ENCODE peak calls at places on chromosomes 4 and X, in six cellular contexts. One of them, this sample, is unnamed.
A peak's percentile ranks its signal among the peaks of the same experiment; 100 is the strongest.

GRCh38 chrX:130174051-130174704 is 2.4 kb downstream of the RAB33A start:
- DNase-seq in A549: no peak
- DNase-seq in upper lobe of right lung: no peak
- DNase-seq in right lobe of liver: peak; percentile 55
- DNase-seq in lower leg skin: peak; percentile 60
- DNase-seq in GM12864: no peak
- DNase-seq in this sample: peak; percentile 90

GRCh38 chrX:111869639-111870034 is 6.3 kb upstream of the TRPC5OS start:
- DNase-seq in A549: peak; percentile 57
- DNase-seq in upper lobe of right lung: no peak
- DNase-seq in right lobe of liver: peak; percentile 43
- DNase-seq in lower leg skin: no peak
- DNase-seq in GM12864: peak; percentile 12
- DNase-seq in this sample: peak; percentile 41

GRCh38 chr4:158461336-158461735 is 60.3 kb upstream of the RXFP1 start:
- DNase-seq in A549: no peak
- DNase-seq in upper lobe of right lung: no peak
- DNase-seq in right lobe of liver: no peak
- DNase-seq in lower leg skin: no peak
- DNase-seq in GM12864: no peak
- DNase-seq in this sample: peak; percentile 19

GRCh38 chr4:151238477-151238876 is 38.5 kb upstream of the PRSS48 start:
- DNase-seq in A549: peak; percentile 5
- DNase-seq in upper lobe of right lung: no peak
- DNase-seq in right lobe of liver: no peak
- DNase-seq in lower leg skin: no peak
- DNase-seq in GM12864: no peak
- DNase-seq in this sample: no peak

GRCh38 chrX:9955506-9955905 is 11.7 kb upstream of the CLDN34 start:
- DNase-seq in A549: no peak
- DNase-seq in upper lobe of right lung: no peak
- DNase-seq in right lobe of liver: no peak
- DNase-seq in lower leg skin: no peak
- DNase-seq in GM12864: no peak
- DNase-seq in this sample: peak; percentile 51

GRCh38 chr4:39469429-39470077 is 10.7 kb downstream of the LIAS start:
- DNase-seq in A549: peak; percentile 90
- DNase-seq in upper lobe of right lung: no peak
- DNase-seq in right lobe of liver: peak; percentile 66
- DNase-seq in lower leg skin: no peak
- DNase-seq in GM12864: peak; percentile 65
- DNase-seq in this sample: peak; percentile 87

GRCh38 chr4:159250751-159251325 is 148.0 kb downstream of the RAPGEF2 start:
- DNase-seq in A549: no peak
- DNase-seq in upper lobe of right lung: no peak
- DNase-seq in right lobe of liver: no peak
- DNase-seq in lower leg skin: no peak
- DNase-seq in GM12864: no peak
- DNase-seq in this sample: no peak

GRCh38 chrX:123869488-123869887 is 9.6 kb downstream of the XIAP start:
- DNase-seq in A549: peak; percentile 15
- DNase-seq in upper lobe of right lung: no peak
- DNase-seq in right lobe of liver: no peak
- DNase-seq in lower leg skin: no peak
- DNase-seq in GM12864: no peak
- DNase-seq in this sample: peak; percentile 20

GRCh38 chr4:1723131-1723801 is 1.9 kb downstream of the TACC3 start:
- DNase-seq in A549: no peak
- DNase-seq in upper lobe of right lung: no peak
- DNase-seq in right lobe of liver: no peak
- DNase-seq in lower leg skin: no peak
- DNase-seq in GM12864: no peak
- DNase-seq in this sample: no peak

GRCh38 chrX:125203379-125203736 is 116.3 kb upstream of the TEX13C start:
- DNase-seq in A549: no peak
- DNase-seq in upper lobe of right lung: peak; percentile 54
- DNase-seq in right lobe of liver: no peak
- DNase-seq in lower leg skin: peak; percentile 13
- DNase-seq in GM12864: no peak
- DNase-seq in this sample: no peak

GRCh38 chr4:81052119-81053068 is 21.9 kb downstream of the BMP3 start:
- DNase-seq in A549: peak; percentile 45
- DNase-seq in upper lobe of right lung: peak; percentile 66
- DNase-seq in right lobe of liver: peak; percentile 78
- DNase-seq in lower leg skin: no peak
- DNase-seq in GM12864: peak; percentile 88
- DNase-seq in this sample: peak; percentile 53

GRCh38 chr4:142035556-142035955 is 399.2 kb downstream of the IL15 start:
- DNase-seq in A549: no peak
- DNase-seq in upper lobe of right lung: no peak
- DNase-seq in right lobe of liver: no peak
- DNase-seq in lower leg skin: no peak
- DNase-seq in GM12864: no peak
- DNase-seq in this sample: no peak

GRCh38 chrX:134026732-134027311 is 41.4 kb upstream of the GPC3 start:
- DNase-seq in A549: peak; percentile 40
- DNase-seq in upper lobe of right lung: no peak
- DNase-seq in right lobe of liver: peak; percentile 46
- DNase-seq in lower leg skin: peak; percentile 31
- DNase-seq in GM12864: peak; percentile 1
- DNase-seq in this sample: peak; percentile 28

GRCh38 chrX:37796805-37797204 is 16.9 kb downstream of the CYBB start:
- DNase-seq in A549: no peak
- DNase-seq in upper lobe of right lung: no peak
- DNase-seq in right lobe of liver: no peak
- DNase-seq in lower leg skin: no peak
- DNase-seq in GM12864: no peak
- DNase-seq in this sample: no peak

GRCh38 chr4:87010192-87010591 is 75.4 kb downstream of the AFF1 start:
- DNase-seq in A549: no peak
- DNase-seq in upper lobe of right lung: no peak
- DNase-seq in right lobe of liver: no peak
- DNase-seq in lower leg skin: no peak
- DNase-seq in GM12864: no peak
- DNase-seq in this sample: no peak

GRCh38 chr4:8771666-8772065 is 100.0 kb downstream of the HMX1 start:
- DNase-seq in A549: no peak
- DNase-seq in upper lobe of right lung: peak; percentile 25
- DNase-seq in right lobe of liver: no peak
- DNase-seq in lower leg skin: no peak
- DNase-seq in GM12864: no peak
- DNase-seq in this sample: no peak

GRCh38 chr4:102620697-102621497 is 119.7 kb downstream of the NFKB1 start:
- DNase-seq in A549: peak; percentile 82
- DNase-seq in upper lobe of right lung: no peak
- DNase-seq in right lobe of liver: peak; percentile 60
- DNase-seq in lower leg skin: no peak
- DNase-seq in GM12864: no peak
- DNase-seq in this sample: peak; percentile 71

GRCh38 chr4:2940267-2941137 is 22.7 kb downstream of the NOP14 start:
- DNase-seq in A549: no peak
- DNase-seq in upper lobe of right lung: no peak
- DNase-seq in right lobe of liver: peak; percentile 39
- DNase-seq in lower leg skin: no peak
- DNase-seq in GM12864: no peak
- DNase-seq in this sample: no peak

GRCh38 chr4:113837397-113837796 is 75.9 kb upstream of the CAMK2D start:
- DNase-seq in A549: peak; percentile 43
- DNase-seq in upper lobe of right lung: no peak
- DNase-seq in right lobe of liver: no peak
- DNase-seq in lower leg skin: no peak
- DNase-seq in GM12864: peak; percentile 90
- DNase-seq in this sample: peak; percentile 90

GRCh38 chr4:77699731-77700210 is 94.2 kb downstream of the CXCL13 start:
- DNase-seq in A549: peak; percentile 47
- DNase-seq in upper lobe of right lung: no peak
- DNase-seq in right lobe of liver: no peak
- DNase-seq in lower leg skin: no peak
- DNase-seq in GM12864: no peak
- DNase-seq in this sample: peak; percentile 93

GRCh38 chrX:103585421-103586313 is at the start of gene TCEAL4:
- DNase-seq in A549: peak; percentile 51
- DNase-seq in upper lobe of right lung: peak; percentile 84
- DNase-seq in right lobe of liver: peak; percentile 81
- DNase-seq in lower leg skin: peak; percentile 45
- DNase-seq in GM12864: no peak
- DNase-seq in this sample: peak; percentile 23

GRCh38 chrX:124506031-124506430 is 159.7 kb downstream of the SH2D1A start:
- DNase-seq in A549: no peak
- DNase-seq in upper lobe of right lung: no peak
- DNase-seq in right lobe of liver: no peak
- DNase-seq in lower leg skin: no peak
- DNase-seq in GM12864: no peak
- DNase-seq in this sample: peak; percentile 10

GRCh38 chrX:39253551-39253950 is 452.3 kb downstream of the MID1IP1 start:
- DNase-seq in A549: no peak
- DNase-seq in upper lobe of right lung: no peak
- DNase-seq in right lobe of liver: no peak
- DNase-seq in lower leg skin: no peak
- DNase-seq in GM12864: no peak
- DNase-seq in this sample: no peak

GRCh38 chrX:120408168-120408567 is 46.3 kb downstream of the ATP1B4 start:
- DNase-seq in A549: no peak
- DNase-seq in upper lobe of right lung: no peak
- DNase-seq in right lobe of liver: no peak
- DNase-seq in lower leg skin: no peak
- DNase-seq in GM12864: no peak
- DNase-seq in this sample: no peak

DNA sequence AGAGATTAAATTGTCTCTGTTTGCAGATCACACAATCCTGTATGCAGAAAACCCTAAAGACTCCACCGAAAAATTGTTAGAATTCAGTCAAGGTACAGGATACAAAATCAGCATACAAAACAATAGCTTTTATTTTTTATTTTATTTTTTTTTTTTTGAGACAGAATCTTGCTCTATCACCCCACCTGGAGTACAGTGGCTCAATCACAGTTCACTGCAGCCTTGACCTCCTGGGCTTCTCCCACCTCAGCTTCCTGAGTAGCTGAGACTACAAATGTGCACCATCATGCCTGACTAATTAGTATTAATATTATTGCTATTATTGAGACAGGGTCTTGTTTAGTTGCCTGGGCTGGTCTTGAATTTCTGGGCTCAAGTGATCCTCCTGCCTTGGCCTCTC is 8.9 kb upstream of the PLXNB3 start:
- DNase-seq in A549: no peak
- DNase-seq in upper lobe of right lung: no peak
- DNase-seq in right lobe of liver: no peak
- DNase-seq in lower leg skin: no peak
- DNase-seq in GM12864: no peak
- DNase-seq in this sample: no peak
- TF ChIP-seq CTCF in A549: no peak
- TF ChIP-seq CTCF in upper lobe of right lung: no peak
- TF ChIP-seq CTCF in right lobe of liver: no peak
- TF ChIP-seq CTCF in lower leg skin: no peak
- TF ChIP-seq CTCF in GM12864: no peak
- TF ChIP-seq CTCF in this sample: no peak

DNA sequence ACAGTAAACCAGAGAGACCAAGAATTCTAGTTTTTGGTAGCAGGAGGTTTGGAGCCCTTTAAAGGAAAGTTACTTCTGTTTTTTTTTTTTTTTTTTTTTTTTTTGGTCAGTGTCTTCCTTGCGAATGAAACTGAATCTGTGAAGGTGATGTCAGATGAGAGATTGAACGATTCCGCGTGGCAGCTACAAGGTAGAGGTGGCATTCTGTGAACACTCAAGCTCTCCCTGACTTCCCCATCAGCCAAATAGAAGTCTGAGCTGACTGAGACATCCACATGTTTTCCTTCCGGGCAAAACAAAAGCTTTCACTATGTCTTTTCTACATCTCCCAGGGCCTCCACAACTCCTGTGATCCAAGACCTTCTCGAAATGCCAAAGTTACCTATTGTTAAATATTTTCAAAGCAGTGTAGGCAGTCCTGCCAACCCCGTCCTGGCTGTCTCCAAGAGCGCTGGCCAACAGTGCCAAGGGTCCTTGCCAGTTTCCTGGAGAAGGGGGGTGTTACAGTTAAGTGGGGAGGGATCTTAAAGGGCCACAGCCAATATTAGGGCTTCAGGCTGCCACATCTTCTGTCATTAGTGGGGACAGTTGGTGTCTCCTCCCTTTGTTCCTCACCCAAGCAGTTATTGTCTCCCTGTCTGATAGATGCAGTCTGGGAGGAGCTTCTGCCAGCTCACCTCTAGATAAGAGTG is 102.9 kb upstream of the SLC34A2 start:
- DNase-seq in A549: peak; percentile 67
- DNase-seq in upper lobe of right lung: peak; percentile 86
- DNase-seq in right lobe of liver: no peak
- DNase-seq in lower leg skin: no peak
- DNase-seq in GM12864: no peak
- DNase-seq in this sample: no peak
- H3K4me3 ChIP-seq in A549: peak overlapping the region; percentile 28
- H3K4me3 ChIP-seq in upper lobe of right lung: peak overlapping the region; percentile 8
- H3K4me3 ChIP-seq in right lobe of liver: no peak overlapping the region
- H3K4me3 ChIP-seq in lower leg skin: no peak overlapping the region
- H3K4me3 ChIP-seq in GM12864: no peak overlapping the region
- H3K4me3 ChIP-seq in this sample: no peak overlapping the region

DNA sequence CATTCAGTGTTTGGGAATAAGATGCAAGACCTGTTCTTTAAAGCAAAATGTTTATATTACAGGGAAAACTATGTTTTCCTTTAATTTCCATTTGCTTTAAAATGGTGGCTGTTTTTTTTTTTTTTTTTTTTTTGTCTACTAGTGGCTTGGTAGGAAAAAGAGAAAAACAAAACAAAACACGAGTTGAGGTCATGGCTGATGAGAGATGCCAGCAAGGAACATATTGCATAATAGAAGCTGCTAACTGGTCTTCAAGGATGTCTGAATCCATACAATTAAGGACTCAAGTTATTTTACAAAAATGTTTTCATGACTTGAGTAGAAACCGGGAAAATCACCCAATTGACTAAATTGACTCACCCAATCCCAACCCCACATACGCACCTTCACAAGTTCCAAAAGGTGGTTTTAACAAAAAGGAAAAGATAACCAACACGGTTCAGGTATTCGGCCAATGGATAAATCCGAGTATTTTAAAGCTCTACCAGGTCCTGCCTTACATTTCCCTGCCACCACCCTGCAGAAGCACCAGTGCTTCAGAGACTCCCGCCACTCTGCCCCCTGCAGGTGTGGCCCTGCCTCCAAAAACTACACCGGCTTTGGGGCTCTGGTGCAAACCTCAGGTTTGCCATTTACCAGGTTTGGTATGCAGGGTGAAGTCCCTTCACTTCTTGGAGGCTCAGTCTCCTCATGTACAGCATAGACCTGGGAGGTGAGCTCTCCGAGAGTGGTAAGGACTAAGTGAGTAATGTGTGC is 27.1 kb downstream of the PIR start:
- DNase-seq in A549: no peak
- DNase-seq in upper lobe of right lung: no peak
- DNase-seq in right lobe of liver: no peak
- DNase-seq in lower leg skin: no peak
- DNase-seq in GM12864: no peak
- DNase-seq in this sample: peak; percentile 40
- TF ChIP-seq CTCF in A549: no peak
- TF ChIP-seq CTCF in upper lobe of right lung: no peak
- TF ChIP-seq CTCF in right lobe of liver: no peak
- TF ChIP-seq CTCF in lower leg skin: no peak
- TF ChIP-seq CTCF in GM12864: peak; percentile 48
- TF ChIP-seq CTCF in this sample: peak; percentile 16

GRCh38 chrX:155767101-155767878 is 113.9 kb upstream of the VAMP7 start:
- DNase-seq in A549: peak; percentile 84
- DNase-seq in upper lobe of right lung: peak; percentile 60
- DNase-seq in right lobe of liver: peak; percentile 47
- DNase-seq in lower leg skin: no peak
- DNase-seq in GM12864: no peak
- DNase-seq in this sample: peak; percentile 70
- H3K4me3 ChIP-seq in A549: peak overlapping the region; percentile 58
- H3K4me3 ChIP-seq in upper lobe of right lung: peak overlapping the region; percentile 43
- H3K4me3 ChIP-seq in right lobe of liver: peak overlapping the region; percentile 23
- H3K4me3 ChIP-seq in lower leg skin: peak overlapping the region; percentile 26
- H3K4me3 ChIP-seq in GM12864: no peak overlapping the region
- H3K4me3 ChIP-seq in this sample: peak overlapping the region; percentile 56